ENCODE peak calls at places on chromosome 16, in eight cellular contexts. J is AG08396, Y is prostate gland, X is T-helper 17 cell, Q is amniotic epithelial cell, G is OCI-M1, T is occipital lobe, W is GM23248. F is an unnamed sample.

GRCh38 chr16:5633845-5634440 is 536.3 kb upstream of the EEF2KMT start:
- DNase-seq in J (peak; percentile 8), T (no peak), X (no peak), Y (no peak), W (peak; percentile 49), G (peak; percentile 44), Q (peak; percentile 3), F (no peak)

GRCh38 chr16:23962001-23962400 is 126.2 kb downstream of the PRKCB start:
- DNase-seq in J (no peak), W (no peak), T (no peak), G (no peak), Q (no peak), X (no peak), Y (no peak), F (no peak)

GRCh38 chr16:70725024-70725911 is 39.4 kb upstream of the MTSS2 start:
- DNase-seq in Y (no peak), G (no peak), Q (no peak), T (peak; percentile 28), J (no peak), W (no peak), X (no peak), F (no peak)

GRCh38 chr16:19886061-19886792 is 1.6 kb upstream of the GPRC5B start:
- DNase-seq in W (peak; percentile 80), X (peak; percentile 57), T (peak; percentile 67), Y (peak; percentile 58), J (peak; percentile 77), Q (peak; percentile 62), G (peak; percentile 81), F (peak; percentile 78)

GRCh38 chr16:75333770-75334169 is 82.3 kb upstream of the BCAR1 start:
- DNase-seq in J (no peak), G (peak; percentile 61), W (no peak), T (no peak), Q (no peak), Y (no peak), X (no peak), F (no peak)

GRCh38 chr16:84013787-84014569 is 28.6 kb downstream of the SLC38A8 start:
- DNase-seq in T (peak; percentile 61), G (peak; percentile 100), J (peak; percentile 46), Y (peak; percentile 14), W (peak; percentile 68), Q (peak; percentile 56), X (no peak), F (peak; percentile 91)

GRCh38 chr16:12392585-12393089 is 411.1 kb downstream of the CPPED1 start:
- DNase-seq in G (no peak), Q (peak; percentile 31), W (peak; percentile 15), J (no peak), X (no peak), T (no peak), Y (no peak), F (no peak)

GRCh38 chr16:28309811-28310311 is 17.5 kb downstream of the SBK1 start:
- DNase-seq in W (no peak), Q (no peak), J (no peak), X (peak; percentile 43), Y (no peak), T (peak; percentile 13), G (no peak), F (no peak)